ENCODE peak calls at places on chromosomes 4 and X, in four cellular contexts. D is endothelial cell of umbilical vein, N is HCT116, F is transverse colon. J is an unnamed sample.
A peak's percentile ranks its signal among the peaks of the same experiment; 100 is the strongest.

GRCh38 chr4:93495346-93495745 is 333.2 kb upstream of the ATOH1 start:
- DNase-seq in D (no peak), N (no peak), F (no peak), J (no peak)

GRCh38 chrX:73562986-73563739 is at the start of gene CHIC1:
- DNase-seq in D (peak; percentile 65), N (no peak), F (peak; percentile 66), J (peak; percentile 27)

GRCh38 chrX:101685923-101686322 is 26.3 kb upstream of the ARMCX2 start:
- DNase-seq in D (peak; percentile 34), N (no peak), F (no peak), J (no peak)

GRCh38 chr4:100588076-100588475 is 70.3 kb upstream of the EMCN start:
- DNase-seq in D (no peak), N (no peak), F (no peak), J (no peak)

GRCh38 chrX:40278340-40279090 is 180.8 kb upstream of the BCOR start:
- DNase-seq in D (no peak), N (no peak), F (no peak), J (no peak)

GRCh38 chr4:148415500-148415899 is 26.7 kb downstream of the NR3C2 start:
- DNase-seq in D (peak; percentile 57), N (peak; percentile 3), F (no peak), J (no peak)

GRCh38 chrX:97290199-97290598 is 406.5 kb downstream of the RPA4 start:
- DNase-seq in D (no peak), N (no peak), F (no peak), J (no peak)

GRCh38 chrX:41695464-41695863 is 6.7 kb downstream of the GPR34 start:
- DNase-seq in D (no peak), N (no peak), F (no peak), J (no peak)

GRCh38 chrX:68995780-68996551 is 167.1 kb downstream of the EFNB1 start:
- DNase-seq in D (peak; percentile 65), N (no peak), F (peak; percentile 79), J (no peak)

GRCh38 chr4:742742-743311 is 37.2 kb downstream of the PCGF3 start:
- DNase-seq in D (peak; percentile 52), N (peak; percentile 13), F (peak; percentile 72), J (no peak)

GRCh38 chr4:156749791-156750403 is 221.7 kb downstream of the PDGFC start:
- DNase-seq in D (no peak), N (no peak), F (no peak), J (no peak)

GRCh38 chr4:157304769-157305168 is 84.2 kb downstream of the GRIA2 start:
- DNase-seq in D (no peak), N (no peak), F (no peak), J (no peak)

GRCh38 chr4:174275101-174275500 is 8.4 kb downstream of the FBXO8 start:
- DNase-seq in D (no peak), N (no peak), F (no peak), J (no peak)

GRCh38 chr4:139773560-139774318 is 108.1 kb downstream of the MGST2 start:
- DNase-seq in D (no peak), N (no peak), F (no peak), J (no peak)

GRCh38 chr4:95092762-95093161 is 335.0 kb downstream of the BMPR1B start:
- DNase-seq in D (peak; percentile 42), N (no peak), F (no peak), J (no peak)

GRCh38 chr4:85776579-85776978 is 301.6 kb downstream of the ARHGAP24 start:
- DNase-seq in D (peak; percentile 89), N (peak; percentile 24), F (no peak), J (no peak)

GRCh38 chr4:56276547-56276946 is 110.7 kb downstream of the AASDH start:
- DNase-seq in D (no peak), N (no peak), F (no peak), J (no peak)

GRCh38 chrX:118346258-118347094 is 570 bp downstream of the WDR44 start:
- DNase-seq in D (peak; percentile 24), N (no peak), F (peak; percentile 31), J (no peak)

GRCh38 chr4:158128540-158128939 is 44.3 kb downstream of the GASK1B start:
- DNase-seq in D (no peak), N (no peak), F (no peak), J (no peak)

GRCh38 chr4:146379744-146380143 is 142.0 kb downstream of the SLC10A7 start:
- DNase-seq in D (peak; percentile 12), N (no peak), F (no peak), J (no peak)

GRCh38 chr4:3406021-3406420 is 35.7 kb upstream of the HGFAC start:
- DNase-seq in D (no peak), N (no peak), F (no peak), J (no peak)

GRCh38 chrX:13311560-13311959 is 8.3 kb downstream of the ATXN3L start:
- DNase-seq in D (no peak), N (no peak), F (no peak), J (no peak)

GRCh38 chrX:56762707-56763555 is 33.9 kb downstream of the NBDY start:
- DNase-seq in D (no peak), N (no peak), F (no peak), J (no peak)

GRCh38 chr4:20422398-20422797 is 170.7 kb downstream of the SLIT2 start:
- DNase-seq in D (peak; percentile 78), N (peak; percentile 47), F (peak; percentile 60), J (peak; percentile 30)

GRCh38 chrX:39956803-39957394 is 140.9 kb downstream of the BCOR start:
- DNase-seq in D (no peak), N (no peak), F (no peak), J (no peak)

GRCh38 chrX:65601530-65602281 is 65.7 kb upstream of the MSN start:
- DNase-seq in D (peak; percentile 97), N (no peak), F (peak; percentile 73), J (no peak)
- TF ChIP-seq POLR2AphosphoS5 in D (peak; percentile 92), N (no peak), F (peak; percentile 58), J (no peak)

GRCh38 chr4:62661821-62662220 is 1461.7 kb downstream of the ADGRL3 start:
- DNase-seq in D (no peak), N (no peak), F (no peak), J (no peak)
- H3K4me1 ChIP-seq in D (no peaks in the 10 kb centered on the region), N (no peaks in the 10 kb centered on the region), F (no peaks in the 10 kb centered on the region), J (no peaks in the 10 kb centered on the region)

DNA sequence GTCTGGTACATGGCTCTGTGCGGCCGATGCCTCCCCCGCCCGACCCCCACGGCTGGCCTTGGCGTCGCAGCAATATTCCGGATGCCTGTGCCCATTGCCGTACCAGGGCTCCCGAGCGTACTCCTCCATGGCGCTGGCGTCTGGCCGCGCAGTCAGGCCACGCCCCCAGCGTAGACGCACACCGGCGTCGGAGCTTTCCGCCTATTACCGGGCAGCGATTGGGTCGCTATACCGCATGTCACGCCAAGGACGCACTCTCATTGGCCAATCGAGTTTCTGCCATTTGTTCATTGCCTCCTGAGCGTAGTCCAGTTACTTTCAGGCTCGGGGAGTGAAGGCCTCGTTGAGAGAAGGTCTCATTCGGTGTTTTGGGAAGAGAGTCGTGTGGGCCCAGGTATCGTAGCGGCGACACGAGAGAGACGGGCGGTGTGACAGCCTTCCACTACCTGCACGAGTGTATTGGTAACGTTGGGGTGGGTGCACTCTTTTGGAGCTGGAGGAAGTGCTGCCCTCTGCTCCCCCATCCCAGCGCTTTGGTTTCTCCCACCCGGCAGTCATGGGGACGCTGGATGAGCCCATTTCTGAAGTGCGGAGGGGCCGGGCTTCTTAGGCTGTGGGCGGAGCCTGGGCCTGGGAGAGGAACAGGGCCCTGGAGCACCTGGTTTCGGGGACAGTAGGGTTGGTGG is at the start of the genes PQBP1 and TIMM17B:
- DNase-seq in D (peak; percentile 96), N (peak; percentile 93), F (peak; percentile 91), J (peak; percentile 94)
- TF ChIP-seq POLR2AphosphoS5 in D (peak; percentile 59), N (peak; percentile 62), F (peak; percentile 89), J (peak; percentile 79)

GRCh38 chr4:88291003-88291402 is 6.6 kb upstream of the PPM1K start:
- DNase-seq in D (no peak), N (peak; percentile 3), F (no peak), J (no peak)

GRCh38 chr4:88297725-88298453 is 13.5 kb upstream of the PPM1K start:
- DNase-seq in D (no peak), N (no peak), F (no peak), J (no peak)

GRCh38 chr4:88295656-88296055 is 11.3 kb upstream of the PPM1K start:
- DNase-seq in D (no peak), N (no peak), F (no peak), J (no peak)

GRCh38 chr4:88297131-88297530 is 12.8 kb upstream of the PPM1K start:
- DNase-seq in D (no peak), N (no peak), F (no peak), J (no peak)

DNA sequence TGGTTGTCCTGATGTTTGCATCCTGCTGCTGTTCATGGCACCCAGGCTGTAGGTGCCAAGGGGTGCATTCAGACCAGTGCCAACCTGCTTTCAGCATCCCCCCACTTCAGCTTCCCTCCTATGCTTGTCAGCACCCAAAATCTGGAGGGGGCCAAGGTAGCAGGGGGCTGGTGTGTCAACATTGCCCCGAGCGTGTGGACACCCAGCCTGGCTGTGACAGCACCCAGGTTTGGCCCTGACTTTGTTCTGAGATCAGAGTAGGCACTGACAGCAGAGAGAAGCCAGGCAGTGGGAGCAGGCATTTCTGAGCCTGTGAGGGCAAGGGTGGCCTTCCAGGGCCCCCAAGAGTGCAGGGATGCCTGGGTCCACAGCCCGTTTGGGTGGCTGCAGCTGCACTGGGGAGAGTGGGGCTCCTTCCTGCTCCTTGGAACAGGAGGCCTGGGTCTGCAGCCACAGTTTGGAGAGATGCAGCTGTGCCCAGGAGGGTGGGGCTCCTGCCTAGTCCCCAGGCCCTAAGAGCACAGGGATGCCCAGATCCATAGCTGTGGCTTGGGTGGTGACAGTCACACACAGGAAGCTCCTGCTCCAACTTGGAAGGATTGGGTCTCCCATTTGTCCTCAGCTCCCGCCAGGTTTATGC is 12.2 kb upstream of the PPM1K start:
- DNase-seq in D (no peak), N (no peak), F (no peak), J (no peak)
- H3K4me1 ChIP-seq in D (no peaks in the 10 kb centered on the region), N (no peaks in the 10 kb centered on the region), F (no peaks in the 10 kb centered on the region), J (no peaks in the 10 kb centered on the region)

DNA sequence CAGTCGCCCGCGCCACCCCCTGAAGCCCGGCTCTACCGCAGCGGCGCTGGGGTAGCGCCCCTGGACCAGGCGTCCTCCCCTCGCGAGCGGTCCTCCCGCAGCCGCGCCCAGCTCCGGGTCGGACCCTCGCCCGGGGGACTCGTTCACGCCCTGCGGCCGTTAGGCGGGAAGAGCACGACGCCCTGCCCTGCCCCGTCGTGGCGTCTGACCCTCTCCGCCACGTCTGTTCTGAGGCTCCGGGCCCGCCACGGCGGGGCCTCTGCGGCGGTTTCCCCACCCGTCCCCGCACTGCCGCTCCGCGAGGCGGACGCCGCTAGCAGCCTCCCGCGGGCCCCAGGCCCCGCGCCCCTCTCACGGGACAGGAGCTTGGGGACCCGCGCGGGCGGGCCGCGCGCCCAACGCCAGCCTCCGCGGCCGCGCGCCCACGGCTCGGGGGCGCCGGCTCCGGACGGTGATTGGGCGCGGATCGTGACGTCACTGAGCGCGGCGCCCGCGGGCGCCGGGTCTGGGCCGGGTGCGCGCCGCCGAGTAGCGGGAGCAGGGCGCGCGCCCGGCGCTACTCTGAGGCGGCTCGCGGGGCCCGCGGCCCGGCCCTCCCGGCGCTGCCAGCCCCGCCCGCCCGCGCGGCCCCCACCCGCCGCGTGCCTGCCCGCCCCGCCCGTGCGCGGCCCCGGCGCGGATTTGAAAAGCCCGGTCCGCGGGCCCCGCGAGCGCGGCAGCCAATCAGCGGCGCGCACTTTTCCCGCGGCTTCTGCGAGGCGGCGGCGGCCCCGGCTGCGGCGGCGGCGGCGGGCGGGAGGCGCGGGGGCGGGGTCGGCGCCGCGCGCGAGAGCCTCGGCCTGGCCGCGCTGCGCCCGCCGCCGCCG is at the start of gene NSD2:
- DNase-seq in D (peak; percentile 81), N (peak; percentile 68), F (peak; percentile 94), J (no peak)
- TF ChIP-seq POLR2AphosphoS5 in D (peak; percentile 82), N (peak; percentile 86), F (peak; percentile 93), J (peak; percentile 68)